ENCODE peak calls at places on chromosomes 12 and 14, in nine cellular contexts. R is A549, O is gastrocnemius medialis, T is body of pancreas, F is endodermal cell, H is lung, P is keratinocyte, X is HCT116, W is right lobe of liver. B is an unnamed sample.

GRCh38 chr14:91155626-91156089 is 41.8 kb downstream of the DGLUCY start:
- DNase-seq in H (no peak), W (no peak), F (no peak), P (no peak), T (no peak), R (no peak), X (no peak), O (no peak), B (no peak)

GRCh38 chr12:45732936-45733335 is 3.4 kb downstream of the ARID2 start:
- DNase-seq in O (no peak), T (no peak), H (no peak), F (no peak), R (no peak), X (no peak), P (no peak), W (no peak), B (no peak)

GRCh38 chr14:88990856-88991255 is 166.4 kb downstream of the TTC8 start:
- DNase-seq in R (no peak), W (no peak), X (no peak), F (no peak), H (no peak), T (no peak), O (no peak), P (no peak), B (no peak)

GRCh38 chr12:93482721-93483120 is 15.4 kb downstream of the MRPL42 start:
- DNase-seq in F (no peak), P (no peak), R (no peak), X (no peak), T (no peak), O (no peak), W (no peak), H (no peak), B (no peak)

GRCh38 chr14:85010186-85010585 is 519.8 kb upstream of the FLRT2 start:
- DNase-seq in T (no peak), W (no peak), X (no peak), P (no peak), F (no peak), H (no peak), R (no peak), O (no peak), B (no peak)

GRCh38 chr12:63348544-63348943 is 197.5 kb upstream of the AVPR1A start:
- DNase-seq in H (no peak), R (no peak), X (no peak), P (no peak), T (no peak), O (no peak), F (no peak), W (no peak), B (no peak)

GRCh38 chr12:105947906-105948305 is 190.8 kb downstream of the NUAK1 start:
- DNase-seq in F (no peak), P (no peak), X (no peak), T (no peak), H (no peak), R (no peak), W (no peak), O (no peak), B (no peak)

GRCh38 chr12:115920395-115921183 is 356.9 kb downstream of the MED13L start:
- DNase-seq in P (no peak), F (no peak), X (no peak), R (no peak), O (no peak), T (no peak), H (no peak), W (no peak), B (no peak)

GRCh38 chr14:99099051-99099787 is 172.8 kb downstream of the BCL11B start:
- DNase-seq in X (no peak), T (no peak), R (no peak), O (no peak), P (no peak), H (no peak), W (no peak), F (no peak), B (no peak)

GRCh38 chr14:57401501-57401900 is 11.1 kb downstream of the NAA30 start:
- DNase-seq in F (no peak), W (no peak), R (no peak), X (no peak), T (no peak), H (no peak), P (no peak), O (no peak), B (no peak)

GRCh38 chr14:52263190-52263589 is 4.3 kb upstream of the PTGDR start:
- DNase-seq in R (no peak), W (no peak), F (no peak), P (no peak), H (no peak), O (no peak), X (no peak), T (no peak), B (no peak)

GRCh38 chr14:26872510-26872909 is 274.7 kb upstream of the NOVA1 start:
- DNase-seq in F (no peak), T (peak), H (no peak), R (no peak), X (no peak), P (no peak), W (no peak), O (no peak), B (no peak)

GRCh38 chr12:105930612-105931011 is 208.1 kb downstream of the NUAK1 start:
- DNase-seq in H (no peak), X (no peak), O (no peak), T (no peak), W (no peak), P (no peak), F (no peak), R (no peak), B (no peak)

GRCh38 chr12:28578833-28579252 is 388.6 kb downstream of the CCDC91 start:
- DNase-seq in W (no peak), P (no peak), O (no peak), R (no peak), T (no peak), F (no peak), X (no peak), H (no peak), B (no peak)

GRCh38 chr12:54386781-54387467 is 2.4 kb upstream of the ZNF385A start:
- DNase-seq in X (no peak), T (no peak), W (no peak), P (no peak), H (no peak), F (no peak), R (no peak), O (no peak), B (no peak)
- H3K4me3 ChIP-seq in X (no peak), T (no peak), W (no peak), P (no peak), H (no peak), F (no peak), R (no peak), O (no peak), B (no peak)

GRCh38 chr14:37590096-37590809 is 4.8 kb downstream of the FOXA1 start:
- DNase-seq in H (no peak), O (no peak), W (no peak), X (no peak), T (no peak), F (no peak), P (no peak), R (no peak), B (no peak)

GRCh38 chr14:37591941-37592287 is 3.1 kb downstream of the FOXA1 start:
- DNase-seq in T (no peak), H (peak), F (no peak), X (no peak), W (peak), R (no peak), P (no peak), O (no peak), B (no peak)

GRCh38 chr14:37588956-37589737 is 5.9 kb downstream of the FOXA1 start:
- DNase-seq in T (no peak), R (no peak), O (no peak), P (no peak), W (no peak), H (no peak), F (peak), X (no peak), B (no peak)

GRCh38 chr14:37591311-37591940 is 3.6 kb downstream of the FOXA1 start:
- DNase-seq in X (no peak), F (peak), H (no peak), O (no peak), R (no peak), W (peak), P (no peak), T (no peak), B (no peak)

GRCh38 chr14:37590810-37591139 is 4.3 kb downstream of the FOXA1 start:
- DNase-seq in W (no peak), O (no peak), H (no peak), T (no peak), F (no peak), R (no peak), P (no peak), X (no peak), B (no peak)
- H3K27ac ChIP-seq in W (peak), O (no peak), H (no peak), T (no peak), F (no peak), R (peak), P (no peak), X (no peak), B (no peak)

GRCh38 chr14:29521526-29522137 is 406.0 kb downstream of the PRKD1 start:
- DNase-seq in T (no peak), X (no peak), W (no peak), P (no peak), H (no peak), F (peak), O (no peak), R (no peak), B (no peak)

GRCh38 chr14:29518335-29518734 is 409.3 kb downstream of the PRKD1 start:
- DNase-seq in O (no peak), F (no peak), R (no peak), W (no peak), X (no peak), T (no peak), P (no peak), H (no peak), B (no peak)
- TF ChIP-seq CTCF in O (no peak), F (peak), R (no peak), W (no peak), X (no peak), T (no peak), P (no peak), H (no peak), B (peak)

DNA sequence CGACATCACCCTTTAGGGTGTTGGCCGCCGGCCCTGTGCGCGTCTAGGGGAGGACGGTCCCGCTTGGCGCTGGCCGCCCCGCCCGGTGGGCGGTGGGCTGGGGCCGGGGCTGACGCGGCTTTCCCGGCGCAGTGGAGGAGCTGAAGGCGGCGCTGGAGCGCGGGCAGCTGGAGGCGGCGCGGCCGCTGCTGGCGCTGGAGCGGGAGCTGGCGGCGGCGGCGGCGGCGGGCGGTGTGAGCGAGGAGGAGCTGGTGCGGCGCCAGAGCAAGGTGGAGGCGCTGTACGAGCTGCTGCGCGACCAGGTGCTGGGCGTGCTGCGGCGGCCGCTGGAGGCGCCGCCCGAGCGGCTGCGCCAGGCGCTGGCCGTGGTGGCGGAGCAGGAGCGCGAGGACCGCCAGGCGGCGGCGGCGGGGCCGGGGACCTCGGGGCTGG is 3.6 kb downstream of the TNFAIP2 start:
- DNase-seq in W (peak), T (peak), F (peak), H (peak), P (no peak), R (no peak), O (peak), X (no peak), B (no peak)
- H3K4me3 ChIP-seq in W (peak), T (no peak), F (no peak), H (no peak), P (peak), R (no peak), O (peak), X (no peak), B (peak)

GRCh38 chr14:22535916-22536315 is 53.1 kb downstream of the DAD1 start:
- DNase-seq in X (no peak), T (no peak), H (no peak), W (no peak), P (no peak), O (no peak), R (no peak), F (no peak), B (no peak)

GRCh38 chr14:22537436-22538310 is 51.4 kb downstream of the DAD1 start:
- DNase-seq in O (no peak), F (no peak), P (no peak), H (no peak), X (no peak), T (no peak), W (no peak), R (no peak), B (no peak)

GRCh38 chr14:22538671-22539228 is 50.3 kb downstream of the DAD1 start:
- DNase-seq in T (no peak), W (no peak), O (no peak), R (no peak), P (no peak), X (no peak), H (no peak), F (no peak), B (no peak)

GRCh38 chr14:22535126-22535525 is 53.9 kb downstream of the DAD1 start:
- DNase-seq in P (no peak), O (no peak), W (no peak), T (no peak), X (no peak), R (no peak), F (no peak), H (no peak), B (no peak)

DNA sequence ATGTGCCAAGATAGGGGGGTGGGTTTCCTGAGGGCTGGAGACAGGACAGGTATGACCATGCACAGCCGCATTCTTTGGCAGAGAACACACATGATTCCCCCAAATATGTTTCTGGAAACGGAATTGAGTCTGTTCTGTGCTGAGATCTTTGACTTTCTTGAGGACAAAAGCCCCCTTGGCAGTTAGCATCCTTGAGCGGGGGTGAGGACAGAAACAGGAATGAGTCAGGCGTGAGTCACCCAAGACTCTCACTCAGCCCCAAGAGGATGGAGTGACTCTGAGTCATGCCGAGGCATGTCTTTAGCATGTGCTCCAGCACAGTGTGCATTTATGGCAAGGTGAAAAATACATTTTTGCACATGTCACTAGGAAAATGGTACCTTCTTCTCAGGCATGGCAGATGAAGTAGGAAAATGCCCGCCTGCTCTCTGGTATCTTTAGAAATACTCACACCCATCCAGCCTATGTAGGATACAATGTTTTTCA is 52.1 kb downstream of the DAD1 start:
- DNase-seq in X (peak), F (no peak), H (peak), R (peak), P (peak), O (peak), W (peak), T (peak), B (peak)
- H3K27ac ChIP-seq in X (peak), F (no peak), H (peak), R (peak), P (peak), O (no peak), W (no peak), T (no peak), B (peak)

DNA sequence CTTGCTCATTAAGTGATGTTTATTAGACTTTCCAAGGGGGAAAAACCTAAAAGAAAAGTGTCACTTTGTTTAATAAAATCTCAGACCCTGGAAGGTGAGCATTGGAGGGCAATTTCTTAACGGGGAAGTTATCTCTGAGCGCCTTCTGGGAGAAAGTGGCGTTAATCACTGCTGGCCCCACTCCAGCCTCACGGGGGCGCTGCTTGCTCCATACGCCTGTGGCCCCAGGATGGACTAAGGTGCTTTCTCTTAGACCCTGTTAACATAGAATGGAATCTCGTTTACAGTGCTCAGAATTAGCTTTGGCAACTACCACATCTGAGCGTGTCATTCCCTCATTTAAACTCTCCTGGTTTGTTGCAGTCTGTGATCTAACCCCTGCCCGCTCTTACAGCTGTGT is 16.4 kb upstream of the PRIMA1 start:
- DNase-seq in W (no peak), P (no peak), O (no peak), X (no peak), F (peak), T (no peak), R (no peak), H (no peak), B (no peak)
- TF ChIP-seq CTCF in W (no peak), P (no peak), O (no peak), X (peak), F (peak), T (no peak), R (no peak), H (no peak), B (no peak)

DNA sequence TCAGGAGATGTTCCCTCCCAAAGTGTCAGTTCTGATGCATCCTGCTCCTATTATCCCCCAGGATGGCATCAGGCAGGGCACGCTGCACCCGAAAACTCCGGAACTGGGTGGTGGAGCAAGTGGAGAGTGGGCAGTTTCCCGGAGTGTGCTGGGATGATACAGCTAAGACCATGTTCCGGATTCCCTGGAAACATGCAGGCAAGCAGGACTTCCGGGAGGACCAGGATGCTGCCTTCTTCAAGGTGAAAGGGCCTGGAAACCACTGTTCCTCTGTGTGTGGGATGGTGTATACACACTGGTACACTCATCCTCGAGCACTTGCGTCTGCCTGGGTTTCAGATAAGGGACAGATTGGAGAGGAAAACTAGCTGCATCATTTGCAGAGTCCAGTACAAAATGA is 1.0 kb downstream of the IRF9 start:
- DNase-seq in W (no peak), H (no peak), R (no peak), O (no peak), F (no peak), X (no peak), P (no peak), T (no peak), B (no peak)
- H3K4me3 ChIP-seq in W (peak), H (peak), R (no peak), O (peak), F (peak), X (peak), P (peak), T (peak), B (peak)

GRCh38 chr14:104352493-104353220 is 214.3 kb downstream of the KIF26A start:
- DNase-seq in R (no peak), P (no peak), T (no peak), W (no peak), H (no peak), F (peak), X (no peak), O (peak), B (no peak)

GRCh38 chr14:104348741-104349140 is 210.4 kb downstream of the KIF26A start:
- DNase-seq in T (no peak), W (no peak), R (no peak), P (no peak), O (no peak), H (no peak), X (no peak), F (peak), B (no peak)

GRCh38 chr14:104351849-104352492 is 213.6 kb downstream of the KIF26A start:
- DNase-seq in W (no peak), F (no peak), O (no peak), P (no peak), T (no peak), R (no peak), X (no peak), H (no peak), B (no peak)

GRCh38 chr14:104349950-104350349 is 211.6 kb downstream of the KIF26A start:
- DNase-seq in X (no peak), P (no peak), W (peak), O (no peak), F (peak), H (no peak), T (no peak), R (no peak), B (no peak)

DNA sequence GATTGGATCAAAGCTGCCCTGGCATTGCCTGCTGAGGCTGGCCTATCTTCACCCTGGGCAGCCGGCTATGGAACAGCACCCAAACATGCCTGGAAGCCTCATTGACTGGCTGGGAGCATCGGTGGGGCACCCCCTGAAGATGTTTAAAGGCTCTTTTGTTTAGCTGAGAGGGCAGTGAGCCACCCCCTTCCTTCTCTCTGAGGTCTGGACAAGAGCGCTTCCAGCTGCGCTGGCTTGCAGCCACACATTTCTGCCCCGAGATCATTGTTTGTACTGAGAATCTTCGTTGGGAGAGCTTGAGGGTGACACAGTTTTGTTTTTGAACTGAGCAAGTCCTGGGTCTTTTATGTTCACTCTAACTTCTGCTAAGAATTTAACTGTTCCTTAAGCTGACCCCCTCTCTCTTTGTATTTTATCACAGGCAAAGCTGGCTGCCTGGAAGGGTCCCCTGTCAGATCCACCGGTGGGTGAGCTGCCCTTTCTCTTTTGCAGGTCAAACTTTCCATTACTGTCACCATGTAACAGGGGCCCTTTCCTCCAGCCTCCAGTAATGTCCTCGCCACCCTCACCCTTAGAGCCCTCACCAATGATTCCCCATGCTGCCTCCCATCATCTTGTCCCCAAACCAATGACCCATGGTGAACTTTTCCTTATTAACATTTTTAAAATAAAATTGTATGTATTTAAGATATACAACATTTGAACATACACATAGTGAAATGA is 212.2 kb downstream of the KIF26A start:
- DNase-seq in X (no peak), T (no peak), O (peak), W (no peak), F (peak), P (no peak), R (no peak), H (no peak), B (no peak)
- H3K27ac ChIP-seq in X (no peak), T (no peak), O (no peak), W (no peak), F (peak), P (no peak), R (no peak), H (no peak), B (no peak)

GRCh38 chr12:67630373-67631088 is 18.0 kb upstream of the DYRK2 start:
- DNase-seq in W (peak), R (no peak), H (no peak), F (peak), P (no peak), X (no peak), T (peak), O (peak), B (no peak)
- TF ChIP-seq CTCF in W (peak), R (no peak), H (no peak), F (peak), P (no peak), X (no peak), T (peak), O (no peak), B (no peak)

GRCh38 chr12:8562310-8562709 is 21.6 kb upstream of the CLEC4E start:
- DNase-seq in X (no peak), O (no peak), P (no peak), R (no peak), F (peak), W (no peak), H (no peak), T (no peak), B (no peak)

GRCh38 chr12:8556748-8557147 is 16.0 kb upstream of the CLEC4E start:
- DNase-seq in F (no peak), T (no peak), O (no peak), W (no peak), X (no peak), P (no peak), R (no peak), H (no peak), B (no peak)

GRCh38 chr12:8563383-8563782 is 22.7 kb upstream of the CLEC4E start:
- DNase-seq in F (no peak), O (no peak), H (no peak), R (no peak), P (no peak), W (no peak), T (no peak), X (no peak), B (no peak)

GRCh38 chr12:8560986-8561385 is 20.3 kb upstream of the CLEC4E start:
- DNase-seq in H (no peak), T (no peak), R (no peak), W (no peak), P (no peak), F (no peak), X (no peak), O (no peak), B (no peak)

GRCh38 chr12:8559676-8560075 is 19.0 kb upstream of the CLEC4E start:
- DNase-seq in W (no peak), R (no peak), X (no peak), F (no peak), P (no peak), H (no peak), T (no peak), O (no peak), B (no peak)
- H3K4me3 ChIP-seq in W (no peak), R (no peak), X (no peak), F (no peak), P (no peak), H (no peak), T (no peak), O (no peak), B (no peak)

B was measured in AG04450.